ENCODE peak calls at places on chromosomes 7 and 10, in six cellular contexts. N, O, Q, U, S and F are unnamed samples.

GRCh38 chr7:11751807-11752389 is 80.1 kb downstream of the THSD7A start:
- DNase-seq in N (no peak), O (no peak), Q (no peak), U (no peak), S (no peak), F (no peak)

GRCh38 chr10:28991738-28992270 is 297.1 kb upstream of the LYZL1 start:
- DNase-seq in N (peak; percentile 30), O (peak; percentile 53), Q (peak; percentile 78), U (no peak), S (peak; percentile 68), F (no peak)

GRCh38 chr10:12566161-12567115 is 217.1 kb downstream of the CAMK1D start:
- DNase-seq in N (no peak), O (peak; percentile 52), Q (no peak), U (peak; percentile 31), S (no peak), F (no peak)

GRCh38 chr7:97752215-97752614 is 20.3 kb downstream of the TAC1 start:
- DNase-seq in N (no peak), O (no peak), Q (no peak), U (no peak), S (no peak), F (no peak)

GRCh38 chr10:34702093-34702952 is 112.8 kb downstream of the PARD3 start:
- DNase-seq in N (no peak), O (no peak), Q (peak; percentile 40), U (no peak), S (no peak), F (no peak)

GRCh38 chr7:110839866-110840265 is 251.1 kb upstream of the LRRN3 start:
- DNase-seq in N (peak; percentile 45), O (peak; percentile 64), Q (peak; percentile 38), U (peak; percentile 17), S (no peak), F (no peak)

GRCh38 chr10:119896937-119897336 is 4.4 kb downstream of the SEC23IP start:
- DNase-seq in N (no peak), O (no peak), Q (peak; percentile 90), U (peak; percentile 77), S (no peak), F (no peak)

GRCh38 chr10:26215923-26216576 is 524 bp upstream of the GAD2 start:
- DNase-seq in N (peak; percentile 4), O (no peak), Q (peak; percentile 88), U (no peak), S (no peak), F (no peak)

GRCh38 chr7:92639956-92640355 is 49.8 kb upstream of the FAM133B start:
- DNase-seq in N (peak; percentile 4), O (no peak), Q (no peak), U (no peak), S (no peak), F (no peak)

GRCh38 chr10:29157321-29157720 is 131.5 kb upstream of the LYZL1 start:
- DNase-seq in N (no peak), O (no peak), Q (no peak), U (no peak), S (no peak), F (no peak)

GRCh38 chr7:77199008-77199966 is at the start of gene FGL2:
- DNase-seq in N (peak; percentile 43), O (peak; percentile 67), Q (peak; percentile 33), U (peak; percentile 59), S (no peak), F (peak; percentile 54)

GRCh38 chr10:38118072-38118807 is 24.1 kb downstream of the ZNF37A start:
- DNase-seq in N (no peak), O (peak; percentile 20), Q (no peak), U (no peak), S (peak; percentile 13), F (no peak)

GRCh38 chr7:14385074-14385473 is 395.6 kb upstream of the ETV1 start:
- DNase-seq in N (no peak), O (peak; percentile 34), Q (no peak), U (no peak), S (no peak), F (no peak)

GRCh38 chr7:113374924-113375323 is 256.6 kb upstream of the SMIM30 start:
- DNase-seq in N (no peak), O (no peak), Q (no peak), U (no peak), S (no peak), F (no peak)

GRCh38 chr7:18513343-18513742 is 17.8 kb downstream of the HDAC9 start:
- DNase-seq in N (no peak), O (no peak), Q (no peak), U (no peak), S (no peak), F (no peak)

GRCh38 chr7:80373431-80374032 is 138.3 kb downstream of the GNAT3 start:
- DNase-seq in N (no peak), O (no peak), Q (no peak), U (no peak), S (no peak), F (no peak)

GRCh38 chr10:122343135-122343800 is 31.2 kb upstream of the PLEKHA1 start:
- DNase-seq in N (no peak), O (no peak), Q (no peak), U (no peak), S (no peak), F (no peak)

GRCh38 chr10:133608855-133609254 is 17.7 kb downstream of the FRG2B start:
- DNase-seq in N (peak; percentile 5), O (no peak), Q (peak; percentile 0), U (no peak), S (no peak), F (no peak)

GRCh38 chr10:110919349-110919931 is at the start of gene SHOC2:
- DNase-seq in N (no peak), O (no peak), Q (peak; percentile 99), U (peak; percentile 100), S (no peak), F (peak; percentile 100)

GRCh38 chr10:92714872-92715271 is 25.1 kb downstream of the HHEX start:
- DNase-seq in N (no peak), O (no peak), Q (no peak), U (no peak), S (no peak), F (no peak)

GRCh38 chr10:19826712-19827111 is 10.5 kb downstream of the PLXDC2 start:
- DNase-seq in N (peak; percentile 8), O (no peak), Q (no peak), U (no peak), S (no peak), F (no peak)

GRCh38 chr10:19824397-19825342 is 8.4 kb downstream of the PLXDC2 start:
- DNase-seq in N (no peak), O (no peak), Q (no peak), U (no peak), S (no peak), F (no peak)

GRCh38 chr10:19828278-19829049 is 12.2 kb downstream of the PLXDC2 start:
- DNase-seq in N (no peak), O (no peak), Q (no peak), U (peak; percentile 48), S (no peak), F (peak; percentile 37)

DNA sequence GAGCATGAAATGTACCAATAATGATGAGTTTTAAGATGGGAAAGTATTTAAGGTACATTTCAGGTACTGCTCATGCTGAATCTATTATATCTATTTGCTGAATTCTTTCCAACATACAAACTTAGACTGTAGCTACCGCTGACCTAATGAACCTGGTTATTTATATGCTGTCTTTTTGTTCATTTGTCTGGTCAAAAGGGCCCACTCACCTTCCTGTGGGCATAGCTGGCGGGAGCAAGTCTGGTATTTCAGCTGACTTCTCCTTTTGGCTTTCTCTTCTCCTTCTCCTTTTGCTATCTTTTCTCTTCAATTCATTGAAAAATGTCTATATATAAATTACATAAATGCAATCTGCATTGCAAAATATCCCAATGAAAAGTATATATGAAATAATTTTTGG is 9.5 kb downstream of the PLXDC2 start:
- DNase-seq in N (peak; percentile 5), O (no peak), Q (no peak), U (no peak), S (no peak), F (no peak)
- H3K27ac ChIP-seq in N (no peak overlapping the region), O (no peak overlapping the region), Q (no peak overlapping the region), U (no peak overlapping the region), S (no peak overlapping the region), F (peak overlapping the region; percentile 56)

DNA sequence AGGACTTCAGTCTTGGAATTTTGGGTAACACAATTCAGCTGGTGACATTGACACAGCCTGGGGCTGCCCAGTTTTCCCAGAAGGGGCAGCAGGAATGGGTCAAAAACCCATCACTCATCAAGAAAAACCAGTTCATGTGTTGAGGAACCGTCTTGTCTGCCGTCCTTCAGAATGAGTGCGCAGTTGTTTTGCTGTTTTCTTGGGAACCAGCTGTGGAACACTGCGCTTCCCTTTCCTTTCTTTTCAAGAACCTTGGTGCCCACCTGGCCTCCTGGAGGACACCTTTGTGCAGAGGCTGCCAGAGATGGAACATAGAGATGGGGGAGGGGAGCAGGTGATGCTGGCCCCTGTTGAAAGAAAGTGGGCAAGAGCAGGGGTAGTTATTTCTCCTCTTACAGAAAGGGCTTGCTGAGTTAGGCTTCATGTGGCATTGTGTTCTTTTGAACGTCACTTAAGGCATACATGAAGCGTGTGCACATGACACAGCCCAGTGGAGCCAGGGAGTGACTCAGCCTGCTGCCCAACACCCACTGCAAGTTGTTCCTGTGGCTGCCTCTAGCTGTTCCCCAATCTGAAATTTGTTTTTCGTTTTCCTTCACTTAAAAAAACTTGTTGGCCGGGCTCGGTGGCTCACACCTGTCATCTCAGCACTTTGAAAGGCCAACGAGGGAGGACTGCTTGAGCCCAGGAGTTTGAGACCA is 87.4 kb upstream of the TNS3 start:
- DNase-seq in N (peak; percentile 67), O (peak; percentile 96), Q (no peak), U (peak; percentile 89), S (no peak), F (peak; percentile 76)
- TF ChIP-seq CTCF in N (no peak), O (no peak), Q (no peak), U (peak; percentile 31), S (no peak), F (no peak)

DNA sequence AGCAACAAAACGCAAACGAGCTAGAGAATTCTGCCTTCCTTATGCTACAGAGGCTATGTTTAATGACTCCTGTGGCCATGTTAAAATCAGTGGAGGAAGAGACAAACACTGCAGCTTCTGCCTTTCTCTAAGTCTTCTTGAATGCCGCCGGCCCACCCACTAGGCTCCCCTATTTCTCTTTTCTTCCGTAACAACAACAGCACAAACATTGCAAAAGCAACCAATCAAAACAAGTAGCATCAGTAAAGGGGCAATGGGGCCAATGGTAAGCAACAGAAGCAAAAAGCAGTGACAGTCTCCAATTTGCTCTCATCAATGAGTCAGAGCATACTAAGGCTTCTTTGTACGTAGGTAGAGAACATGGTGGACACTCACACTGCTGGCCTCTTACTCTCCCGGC is 26.8 kb downstream of the DNAJC1 start:
- DNase-seq in N (no peak), O (peak; percentile 13), Q (no peak), U (no peak), S (no peak), F (no peak)
- H3K4me3 ChIP-seq in N (no peak overlapping the region), O (no peak overlapping the region), Q (no peak overlapping the region), U (no peak overlapping the region), S (no peak overlapping the region), F (no peak overlapping the region)

GRCh38 chr10:112698774-112699173 is 251.3 kb upstream of the TCF7L2 start:
- DNase-seq in N (no peak), O (no peak), Q (no peak), U (no peak), S (no peak), F (peak; percentile 23)

GRCh38 chr10:112696587-112696986 is 249.6 kb downstream of the VTI1A start:
- DNase-seq in N (no peak), O (peak; percentile 19), Q (no peak), U (no peak), S (no peak), F (no peak)

GRCh38 chr10:112700401-112700800 is 249.6 kb upstream of the TCF7L2 start:
- DNase-seq in N (no peak), O (no peak), Q (no peak), U (no peak), S (no peak), F (no peak)

GRCh38 chr10:112706580-112706979 is 243.5 kb upstream of the TCF7L2 start:
- DNase-seq in N (no peak), O (no peak), Q (no peak), U (no peak), S (no peak), F (no peak)

GRCh38 chr10:112701528-112702295 is 248.3 kb upstream of the TCF7L2 start:
- DNase-seq in N (peak; percentile 26), O (no peak), Q (no peak), U (no peak), S (no peak), F (no peak)
- H3K27ac ChIP-seq in N (no peak overlapping the region), O (no peak overlapping the region), Q (no peak overlapping the region), U (no peak overlapping the region), S (no peak overlapping the region), F (no peak overlapping the region)